ENCODE peak calls at places on chromosomes 1 and 21, in four cellular contexts. N is heart left ventricle, L is lung, U is dorsolateral prefrontal cortex. I is an unnamed sample.

GRCh38 chr1:107710005-107710404 is 255.0 kb downstream of the VAV3 start:
- DNase-seq in N (no peak), L (no peak), U (no peak), I (no peak)

GRCh38 chr1:200048244-200048643 is 20.7 kb downstream of the NR5A2 start:
- DNase-seq in N (no peak), L (no peak), U (no peak), I (no peak)

GRCh38 chr1:34356862-34357261 is 180.2 kb downstream of the C1orf94 start:
- DNase-seq in N (no peak), L (peak), U (no peak), I (no peak)

GRCh38 chr21:29762570-29763082 is 177.2 kb downstream of the GRIK1 start:
- DNase-seq in N (no peak), L (no peak), U (no peak), I (no peak)

GRCh38 chr1:181062800-181063428 is 25.6 kb upstream of the IER5 start:
- DNase-seq in N (no peak), L (no peak), U (no peak), I (no peak)

GRCh38 chr1:89472253-89472652 is 52.4 kb upstream of the LRRC8B start:
- DNase-seq in N (no peak), L (no peak), U (no peak), I (no peak)

GRCh38 chr21:23853796-23854379 is 1753.4 kb downstream of the MRPL39 start:
- DNase-seq in N (no peak), L (no peak), U (no peak), I (no peak)

GRCh38 chr1:35269190-35269988 is 880 bp downstream of the ZMYM4 start:
- DNase-seq in N (no peak), L (no peak), U (no peak), I (no peak)

DNA sequence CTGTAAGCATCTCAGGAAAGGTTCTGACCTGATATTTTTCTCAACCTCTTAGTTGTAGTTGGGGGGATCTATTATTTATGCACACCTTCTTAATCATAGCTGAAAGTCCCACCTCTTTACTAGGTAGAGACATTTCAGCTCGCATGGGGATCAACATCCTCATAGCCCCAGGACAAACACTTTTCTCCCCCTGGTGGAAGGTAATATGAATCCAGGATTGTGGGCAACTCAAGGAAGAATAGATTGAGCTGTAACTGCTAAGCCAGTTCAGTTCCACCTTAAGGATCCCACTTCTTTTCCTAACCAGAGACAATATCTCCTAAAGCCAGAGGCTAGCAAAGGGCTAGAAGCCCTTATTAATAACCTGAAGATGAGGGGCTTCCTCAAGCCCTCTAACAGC is 25.4 kb upstream of the SMYD3 start:
- DNase-seq in N (no peak), L (no peak), U (no peak), I (no peak)
- TF ChIP-seq CTCF in N (no peak), L (no peak), U (no peak), I (no peak)

DNA sequence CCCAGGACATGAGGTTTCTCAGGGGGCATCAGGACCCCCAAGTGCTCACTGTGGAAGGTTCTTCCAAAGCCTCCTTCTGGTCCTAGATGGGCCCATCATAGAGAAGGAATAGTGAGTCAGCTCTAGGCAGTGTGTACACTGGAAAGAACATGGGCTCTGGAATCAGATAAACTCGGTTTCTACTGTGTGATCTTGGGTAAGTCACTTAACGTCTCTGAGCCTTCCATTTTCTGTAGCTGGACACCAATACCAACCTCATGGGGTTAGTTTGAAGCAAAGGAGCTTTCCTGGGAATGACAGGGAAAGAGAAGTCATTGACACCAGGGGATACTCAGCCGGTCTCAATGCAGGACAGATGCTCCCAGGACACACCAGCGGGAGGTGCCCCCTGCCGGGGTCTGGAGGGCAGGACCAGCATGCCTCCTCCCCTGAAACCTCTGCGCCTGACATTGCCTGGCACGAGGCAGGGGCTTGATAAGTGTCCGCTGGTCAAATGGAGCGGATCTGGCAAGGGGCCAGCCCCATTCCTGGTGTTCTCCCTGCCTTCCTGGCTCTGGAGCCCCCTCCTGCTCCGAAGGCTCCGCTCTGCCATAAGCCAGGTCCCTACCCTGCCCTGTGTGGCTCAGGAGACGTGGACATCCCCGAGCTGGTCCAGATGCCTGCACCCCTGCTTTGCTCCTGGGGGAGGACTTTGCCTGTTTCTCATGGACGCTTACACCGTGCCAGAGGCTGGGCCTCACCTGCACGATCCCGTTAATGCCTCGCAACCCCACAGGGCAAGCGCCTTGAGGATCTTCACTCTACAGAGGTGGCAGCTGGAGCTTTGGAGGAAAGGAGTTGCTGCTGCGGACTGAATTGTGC is 52.8 kb downstream of the EDN2 start:
- DNase-seq in N (no peak), L (no peak), U (no peak), I (peak)
- TF ChIP-seq CTCF in N (no peak), L (no peak), U (no peak), I (no peak)

GRCh38 chr21:39350094-39351006 is 1.5 kb upstream of the HMGN1 start:
- DNase-seq in N (no peak), L (no peak), U (no peak), I (no peak)
- TF ChIP-seq CTCF in N (no peak), L (no peak), U (no peak), I (no peak)

DNA sequence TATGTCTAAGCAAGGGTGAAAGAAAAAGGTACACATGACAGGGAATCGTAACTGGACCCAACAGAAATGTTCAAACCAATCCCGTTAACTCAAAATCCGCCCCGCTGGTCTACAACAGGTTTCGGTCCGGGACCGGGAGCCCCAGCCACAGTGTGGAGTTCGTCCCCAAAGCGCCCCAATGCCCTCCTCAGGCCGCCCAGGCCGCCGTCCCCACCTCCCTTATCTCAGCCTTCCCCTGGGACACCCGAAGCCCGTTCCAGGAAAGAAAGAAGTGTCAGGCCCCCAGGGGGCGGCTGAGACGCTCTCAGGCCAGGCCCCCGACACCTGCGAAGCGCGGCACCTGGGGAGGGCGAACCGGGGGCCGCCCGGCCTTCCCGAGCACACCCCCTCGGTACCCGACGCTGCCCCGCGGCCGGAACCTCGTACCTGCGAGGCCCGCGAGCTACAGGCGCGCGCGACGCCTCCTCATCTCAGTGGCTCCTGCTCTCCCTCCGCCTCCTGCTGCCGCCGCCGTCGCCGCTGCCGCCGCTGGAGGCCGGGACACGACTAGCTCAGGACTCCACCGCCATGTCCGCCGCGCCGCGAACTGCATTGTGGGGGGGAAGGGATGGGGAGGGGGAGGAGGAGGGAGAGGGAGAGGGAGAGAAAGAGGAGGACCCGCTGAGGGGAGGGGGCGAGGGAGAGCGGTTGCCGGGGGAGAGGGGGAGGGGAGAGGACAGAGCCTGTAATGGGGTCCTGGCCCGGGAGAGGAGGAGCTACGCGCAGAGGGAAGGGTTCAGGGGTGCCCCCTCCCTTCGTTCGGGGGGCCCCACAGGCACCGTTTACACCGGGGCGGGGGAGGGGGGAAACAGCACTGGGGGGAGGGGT is at the start of gene TUT4:
- DNase-seq in N (peak), L (peak), U (peak), I (peak)
- TF ChIP-seq CTCF in N (no peak), L (no peak), U (no peak), I (no peak)

DNA sequence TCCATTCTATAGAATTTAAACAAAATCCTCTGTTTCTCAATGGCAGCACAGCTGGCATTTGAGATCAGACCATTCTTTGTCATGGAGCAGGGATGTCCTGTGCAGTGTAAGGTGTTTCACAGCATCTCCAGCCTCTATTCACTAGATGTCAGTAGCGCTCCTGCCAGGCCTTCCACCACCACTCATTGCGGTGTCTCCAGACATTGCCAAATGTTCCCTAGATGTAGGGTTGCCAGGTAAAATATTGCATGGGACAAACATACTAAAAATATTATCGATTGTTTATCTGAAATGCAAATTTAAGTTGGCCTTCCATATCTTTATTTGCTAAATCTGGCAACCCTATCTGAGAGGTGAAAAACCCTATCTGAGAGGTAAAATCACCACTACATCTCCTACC is 11.7 kb downstream of the ITLN2 start:
- DNase-seq in N (no peak), L (no peak), U (no peak), I (no peak)
- TF ChIP-seq CTCF in N (no peak), L (no peak), U (no peak), I (no peak)

GRCh38 chr21:25342811-25343210 is 264.5 kb downstream of the MRPL39 start:
- DNase-seq in N (no peak), L (no peak), U (no peak), I (no peak)
- TF ChIP-seq CTCF in N (no peak), L (no peak), U (no peak), I (no peak)

GRCh38 chr1:241412646-241413045 is 55.6 kb upstream of the RGS7 start:
- DNase-seq in N (no peak), L (no peak), U (no peak), I (no peak)

GRCh38 chr1:241411776-241412338 is 54.9 kb upstream of the RGS7 start:
- DNase-seq in N (no peak), L (no peak), U (no peak), I (no peak)

GRCh38 chr1:241411056-241411775 is 54.2 kb upstream of the RGS7 start:
- DNase-seq in N (no peak), L (no peak), U (no peak), I (no peak)

GRCh38 chr1:241406421-241406820 is 49.4 kb upstream of the RGS7 start:
- DNase-seq in N (no peak), L (no peak), U (no peak), I (no peak)

GRCh38 chr1:241408170-241408569 is 51.2 kb upstream of the RGS7 start:
- DNase-seq in N (no peak), L (no peak), U (no peak), I (no peak)
- TF ChIP-seq CTCF in N (no peak), L (no peak), U (no peak), I (no peak)

DNA sequence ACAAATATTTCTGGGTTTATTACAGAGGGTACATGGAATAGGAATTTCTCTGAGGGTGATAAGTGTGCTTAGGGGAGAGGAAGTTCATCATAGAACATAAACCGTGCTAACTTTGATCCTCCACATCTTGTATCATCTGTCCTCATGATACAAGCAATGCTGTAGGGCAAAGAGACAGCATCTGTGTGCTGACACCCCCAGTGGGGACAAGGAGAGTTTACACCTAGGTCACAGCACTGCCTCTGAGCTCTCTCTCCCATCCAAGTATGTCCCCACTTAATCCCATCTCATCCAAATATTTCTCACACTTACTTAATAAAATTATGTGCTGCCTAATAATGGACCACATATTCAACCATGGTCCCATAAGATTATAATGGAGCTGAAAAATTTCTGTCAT is 4.3 kb upstream of the TEDDM1 start:
- DNase-seq in N (no peak), L (no peak), U (no peak), I (no peak)
- TF ChIP-seq CTCF in N (no peak), L (no peak), U (no peak), I (no peak)

DNA sequence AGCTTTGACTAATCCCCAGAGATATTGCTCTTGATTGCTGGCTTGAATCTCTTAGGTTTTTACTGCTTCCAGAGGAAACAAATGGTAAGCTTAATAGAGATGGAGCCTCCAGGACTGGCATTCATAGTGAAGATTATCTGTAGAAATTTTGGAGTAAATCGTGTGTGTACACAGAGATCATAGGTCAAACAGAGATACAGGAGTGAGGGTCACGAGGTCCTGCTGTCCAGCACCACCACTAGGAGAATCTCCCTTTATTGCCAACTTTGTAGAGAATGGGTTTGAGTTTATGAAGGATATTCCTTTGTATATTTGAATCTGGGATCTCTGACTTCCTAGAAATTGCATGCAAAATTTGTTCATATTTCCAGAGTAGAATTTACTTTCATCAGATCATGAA is 7.8 kb upstream of the SERBP1 start:
- DNase-seq in N (no peak), L (no peak), U (no peak), I (no peak)
- TF ChIP-seq CTCF in N (no peak), L (no peak), U (no peak), I (no peak)

I was measured in pancreas.